ENCODE peak calls at places on chromosomes 16 and 17, in seven cellular contexts. V, K, Q, J, O, R and N are unnamed samples. For H3K36me3, the result is how much of the 10 kb centered on the place peaks cover.

GRCh38 chr16:84749815-84750214 is 50.0 kb downstream of the USP10 start:
- DNase-seq in V (no peak), K (no peak), Q (no peak), J (no peak), O (no peak), R (no peak), N (no peak)

GRCh38 chr17:40024901-40025300 is 9.7 kb downstream of the CSF3 start:
- DNase-seq in V (no peak), K (no peak), Q (no peak), J (no peak), O (no peak), R (no peak), N (no peak)

GRCh38 chr17:9244066-9245052 is 223.0 kb downstream of the NTN1 start:
- DNase-seq in V (no peak), K (no peak), Q (no peak), J (no peak), O (peak), R (no peak), N (peak)

GRCh38 chr17:50274142-50274944 is at the start of gene TMEM92:
- DNase-seq in V (peak), K (no peak), Q (no peak), J (peak), O (no peak), R (peak), N (no peak)

GRCh38 chr17:68231536-68231935 is 16.3 kb upstream of the AMZ2 start:
- DNase-seq in V (no peak), K (no peak), Q (no peak), J (peak), O (no peak), R (no peak), N (no peak)

GRCh38 chr17:36945160-36945559 is 3.6 kb upstream of the AATF start:
- DNase-seq in V (no peak), K (no peak), Q (no peak), J (no peak), O (no peak), R (no peak), N (no peak)

GRCh38 chr16:20318437-20318836 is 8.9 kb downstream of the GP2 start:
- DNase-seq in V (no peak), K (no peak), Q (no peak), J (no peak), O (no peak), R (no peak), N (no peak)

GRCh38 chr16:21069986-21070385 is 80.7 kb downstream of the DNAH3 start:
- DNase-seq in V (no peak), K (no peak), Q (no peak), J (no peak), O (no peak), R (no peak), N (no peak)

GRCh38 chr16:84654998-84655397 is 6.7 kb downstream of the KLHL36 start:
- DNase-seq in V (no peak), K (no peak), Q (no peak), J (no peak), O (no peak), R (no peak), N (no peak)

GRCh38 chr17:75783803-75784472 is 668 bp upstream of the UNK start:
- DNase-seq in V (no peak), K (no peak), Q (peak), J (no peak), O (no peak), R (peak), N (no peak)

GRCh38 chr16:12229759-12230594 is 253.4 kb downstream of the SNX29 start:
- DNase-seq in V (no peak), K (no peak), Q (peak), J (no peak), O (no peak), R (no peak), N (peak)

GRCh38 chr17:2853111-2853721 is 57.0 kb downstream of the RAP1GAP2 start:
- DNase-seq in V (peak), K (no peak), Q (peak), J (peak), O (peak), R (peak), N (no peak)

GRCh38 chr17:1412185-1413110 is 12.4 kb upstream of the YWHAE start:
- DNase-seq in V (no peak), K (no peak), Q (no peak), J (no peak), O (peak), R (no peak), N (no peak)

GRCh38 chr17:2347805-2348685 is 10.7 kb downstream of the SGSM2 start:
- DNase-seq in V (peak), K (peak), Q (no peak), J (peak), O (peak), R (peak), N (peak)

GRCh38 chr17:75370288-75370687 is 35.2 kb downstream of the GRB2 start:
- DNase-seq in V (peak), K (no peak), Q (no peak), J (no peak), O (no peak), R (no peak), N (no peak)

GRCh38 chr16:15810949-15811348 is 45.9 kb downstream of the MYH11 start:
- DNase-seq in V (no peak), K (no peak), Q (no peak), J (no peak), O (no peak), R (no peak), N (no peak)

GRCh38 chr16:50737420-50737959 is 4.4 kb upstream of the CYLD start:
- DNase-seq in V (no peak), K (no peak), Q (no peak), J (no peak), O (no peak), R (no peak), N (no peak)

GRCh38 chr17:1941241-1942065 is 83.7 kb downstream of the RTN4RL1 start:
- DNase-seq in V (no peak), K (no peak), Q (no peak), J (no peak), O (no peak), R (peak), N (no peak)

GRCh38 chr17:37358098-37358829 is 17.5 kb upstream of the C17orf78 start:
- DNase-seq in V (peak), K (no peak), Q (peak), J (peak), O (peak), R (peak), N (no peak)

GRCh38 chr17:44518032-44518431 is 14.8 kb upstream of the GPATCH8 start:
- DNase-seq in V (no peak), K (peak), Q (no peak), J (no peak), O (peak), R (no peak), N (no peak)

GRCh38 chr16:49969356-49970030 is 55.5 kb upstream of the CNEP1R1 start:
- DNase-seq in V (no peak), K (no peak), Q (no peak), J (no peak), O (peak), R (peak), N (no peak)

GRCh38 chr16:694863-695354 is 4.7 kb upstream of the WDR24 start:
- DNase-seq in V (no peak), K (no peak), Q (no peak), J (no peak), O (no peak), R (no peak), N (no peak)

GRCh38 chr16:12573730-12574383 is 229.8 kb downstream of the CPPED1 start:
- DNase-seq in V (peak), K (peak), Q (peak), J (peak), O (peak), R (peak), N (no peak)

GRCh38 chr17:41814195-41814594 is 1.4 kb downstream of the FKBP10 start:
- DNase-seq in V (no peak), K (no peak), Q (no peak), J (no peak), O (peak), R (no peak), N (no peak)

GRCh38 chr16:70396209-70396904 is 42.5 kb downstream of the ST3GAL2 start:
- DNase-seq in V (no peak), K (no peak), Q (no peak), J (peak), O (no peak), R (no peak), N (no peak)

GRCh38 chr17:9115446-9116265 is 94.3 kb downstream of the NTN1 start:
- DNase-seq in V (peak), K (peak), Q (no peak), J (peak), O (peak), R (peak), N (no peak)

GRCh38 chr17:41784207-41784744 is 2.2 kb downstream of the JUP start:
- DNase-seq in V (peak), K (peak), Q (no peak), J (peak), O (peak), R (peak), N (no peak)

GRCh38 chr17:47368262-47368661 is 44.5 kb downstream of the EFCAB13 start:
- DNase-seq in V (no peak), K (no peak), Q (no peak), J (no peak), O (no peak), R (no peak), N (no peak)

GRCh38 chr16:61900482-61900881 is 135.8 kb downstream of the CDH8 start:
- DNase-seq in V (no peak), K (no peak), Q (no peak), J (no peak), O (peak), R (no peak), N (no peak)

GRCh38 chr16:4401094-4401501 is 15.3 kb downstream of the CORO7 start:
- DNase-seq in V (no peak), K (no peak), Q (no peak), J (no peak), O (no peak), R (peak), N (no peak)
- H3K36me3 ChIP-seq in V (under half), K (under half), Q (half or more), J (under half), O (under half), R (under half), N (under half)

GRCh38 chr17:63587770-63588169 is 12.9 kb upstream of the TACO1 start:
- DNase-seq in V (no peak), K (no peak), Q (no peak), J (no peak), O (no peak), R (no peak), N (no peak)
- H3K36me3 ChIP-seq in V (half or more), K (under half), Q (half or more), J (under half), O (under half), R (under half), N (under half)

GRCh38 chr17:74119960-74120359 is 83.5 kb upstream of the RPL38 start:
- DNase-seq in V (no peak), K (no peak), Q (no peak), J (no peak), O (no peak), R (no peak), N (no peak)
- H3K36me3 ChIP-seq in V (under half), K (under half), Q (under half), J (under half), O (under half), R (under half), N (under half)

GRCh38 chr17:78793968-78794367 is 11.9 kb upstream of the CYTH1 start:
- DNase-seq in V (no peak), K (no peak), Q (no peak), J (peak), O (no peak), R (no peak), N (no peak)

GRCh38 chr17:78793415-78793814 is 11.3 kb upstream of the CYTH1 start:
- DNase-seq in V (no peak), K (no peak), Q (no peak), J (no peak), O (no peak), R (no peak), N (no peak)

GRCh38 chr17:78796134-78796900 is 14.2 kb upstream of the CYTH1 start:
- DNase-seq in V (no peak), K (no peak), Q (no peak), J (no peak), O (no peak), R (no peak), N (no peak)

GRCh38 chr17:78794399-78794798 is 12.3 kb upstream of the CYTH1 start:
- DNase-seq in V (no peak), K (no peak), Q (no peak), J (no peak), O (no peak), R (no peak), N (no peak)

DNA sequence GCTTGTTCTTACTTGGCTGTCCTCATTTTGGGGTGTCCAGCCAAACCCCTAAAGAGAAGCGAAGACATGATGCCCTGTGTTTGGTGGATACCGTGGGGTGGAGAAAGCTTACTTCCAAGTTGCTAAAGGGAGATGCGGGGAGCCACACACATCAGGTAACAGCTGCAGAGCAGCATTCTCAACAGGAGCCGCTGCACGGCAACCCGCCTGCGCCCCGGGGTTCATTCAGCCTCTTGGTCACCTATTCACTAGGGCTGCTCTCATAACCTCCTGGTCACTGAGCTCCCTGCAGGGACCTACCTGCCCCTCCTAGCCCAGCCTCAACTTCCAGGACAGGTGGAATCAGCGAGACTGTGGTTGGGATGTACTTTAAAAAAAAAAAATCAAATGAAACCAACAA is 13.2 kb upstream of the CYTH1 start:
- DNase-seq in V (no peak), K (no peak), Q (no peak), J (no peak), O (no peak), R (no peak), N (no peak)
- H3K36me3 ChIP-seq in V (under half), K (under half), Q (half or more), J (under half), O (under half), R (under half), N (under half)

GRCh38 chr17:81576621-81577277 is 24.6 kb upstream of the FAAP100 start:
- DNase-seq in V (no peak), K (no peak), Q (no peak), J (no peak), O (peak), R (no peak), N (no peak)

GRCh38 chr17:81575836-81576235 is 23.7 kb upstream of the FAAP100 start:
- DNase-seq in V (no peak), K (no peak), Q (no peak), J (no peak), O (no peak), R (no peak), N (no peak)

GRCh38 chr17:81578038-81578441 is 25.9 kb upstream of the FAAP100 start:
- DNase-seq in V (no peak), K (no peak), Q (no peak), J (peak), O (peak), R (no peak), N (no peak)

GRCh38 chr17:81578561-81579225 is 26.5 kb upstream of the FAAP100 start:
- DNase-seq in V (no peak), K (no peak), Q (no peak), J (no peak), O (no peak), R (no peak), N (no peak)

DNA sequence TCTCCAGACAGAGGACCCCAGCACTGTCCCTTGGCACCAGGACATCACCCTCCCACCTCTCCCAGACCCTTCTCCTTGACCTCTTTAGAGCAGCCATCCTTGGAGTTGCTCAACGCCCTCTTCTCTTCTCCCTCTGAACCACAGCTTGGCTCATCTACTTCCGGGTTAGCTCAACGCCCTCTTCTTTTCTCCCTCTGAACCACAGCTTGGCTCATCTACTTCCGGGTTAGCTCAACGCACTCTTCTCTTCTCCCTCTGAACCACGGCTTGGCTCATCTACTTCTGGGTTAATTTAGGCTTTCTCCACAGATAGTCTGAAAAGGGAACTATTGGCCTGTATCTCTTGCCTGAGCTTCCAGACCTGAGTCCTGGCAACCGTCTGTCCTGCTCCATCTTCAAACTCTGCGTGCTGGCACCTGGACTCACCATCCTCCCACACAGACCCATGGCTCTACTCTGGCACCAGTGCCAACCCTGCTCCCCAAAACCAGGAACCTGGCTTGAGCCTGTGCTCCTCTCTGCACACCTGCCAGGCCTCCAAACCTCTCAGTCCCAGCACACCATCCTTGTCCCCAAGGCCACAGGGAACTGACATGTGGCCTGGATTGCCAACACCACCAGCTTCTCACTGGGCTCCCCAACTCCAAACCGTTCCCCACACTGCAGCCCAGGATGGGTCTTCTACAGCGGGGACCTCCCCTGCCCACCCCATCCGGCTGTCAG is 25.3 kb upstream of the FAAP100 start:
- DNase-seq in V (no peak), K (no peak), Q (peak), J (no peak), O (peak), R (no peak), N (no peak)
- H3K36me3 ChIP-seq in V (half or more), K (under half), Q (half or more), J (under half), O (under half), R (under half), N (under half)

GRCh38 chr16:2235695-2236361 is 416 bp upstream of the DNASE1L2 start:
- DNase-seq in V (no peak), K (no peak), Q (no peak), J (no peak), O (no peak), R (no peak), N (no peak)

GRCh38 chr16:2235234-2235651 is 1.0 kb upstream of the DNASE1L2 start:
- DNase-seq in V (no peak), K (no peak), Q (no peak), J (no peak), O (no peak), R (no peak), N (no peak)

GRCh38 chr16:2234813-2235170 is 1.5 kb upstream of the DNASE1L2 start:
- DNase-seq in V (no peak), K (no peak), Q (no peak), J (no peak), O (no peak), R (no peak), N (no peak)

GRCh38 chr16:2233046-2233775 is 3.0 kb upstream of the DNASE1L2 start:
- DNase-seq in V (no peak), K (no peak), Q (no peak), J (no peak), O (no peak), R (no peak), N (no peak)

DNA sequence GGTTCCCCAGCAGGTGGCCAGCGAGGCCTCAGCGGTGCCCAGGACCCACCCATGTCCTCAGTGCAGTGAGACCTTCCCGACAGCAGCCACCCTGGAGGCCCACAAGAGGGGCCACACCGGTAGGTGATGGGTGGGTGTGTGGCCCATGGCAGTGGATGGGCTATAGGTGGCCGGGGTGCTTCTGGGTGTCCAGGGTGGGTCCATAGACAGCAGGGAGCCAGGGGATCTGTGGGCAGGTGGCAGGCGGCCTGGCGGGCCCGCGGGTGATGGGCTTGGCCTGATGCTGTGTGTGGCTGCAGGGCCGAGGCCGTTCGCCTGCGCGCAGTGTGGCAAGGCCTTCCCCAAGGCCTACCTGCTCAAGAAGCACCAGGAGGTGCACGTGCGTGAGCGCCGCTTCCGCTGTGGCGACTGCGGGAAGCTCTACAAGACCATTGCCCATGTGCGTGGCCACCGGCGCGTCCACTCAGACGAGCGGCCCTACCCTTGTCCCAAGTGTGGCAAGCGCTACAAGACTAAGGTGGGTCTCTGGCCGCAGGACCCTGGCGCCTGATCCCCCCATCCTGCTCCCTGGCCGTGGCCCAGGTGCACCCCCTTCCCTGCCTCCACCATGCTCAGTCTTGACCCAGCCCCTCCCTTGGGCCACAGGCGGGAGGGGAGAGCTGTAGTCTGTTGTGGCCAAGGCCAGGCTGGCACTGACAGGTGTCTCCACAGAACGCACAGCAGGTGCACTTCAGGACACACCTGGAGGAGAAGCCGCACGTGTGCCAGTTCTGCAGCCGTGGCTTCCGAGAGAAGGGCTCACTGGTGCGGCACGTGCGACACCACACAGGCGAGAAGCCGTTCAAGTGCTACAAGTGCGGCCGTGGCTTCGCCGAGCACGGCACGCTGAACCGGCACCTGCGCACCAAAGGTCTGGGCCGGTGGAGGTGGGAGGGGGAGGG is 2.1 kb upstream of the DNASE1L2 start:
- DNase-seq in V (no peak), K (no peak), Q (no peak), J (no peak), O (no peak), R (no peak), N (no peak)
- H3K36me3 ChIP-seq in V (under half), K (under half), Q (half or more), J (under half), O (under half), R (under half), N (under half)